ENCODE peak calls at places on chromosomes 6 and 20, in ten cellular contexts. C is IMR-90; E is omental fat pad; H is OCI-LY7; X is heart left ventricle; D is GM20000; A is HCT116; L is CD4-positive, alpha-beta T cell; O is coronary artery; W is BJ. R is an unnamed sample.

GRCh38 chr6:34580707-34581560 is 24.8 kb upstream of the SPDEF start:
- DNase-seq in C (peak; percentile 18), E (no peak), H (no peak), X (no peak), D (no peak), A (no peak), L (no peak), O (no peak), W (no peak), R (no peak)

GRCh38 chr20:58330692-58331091 is 21.2 kb downstream of the RAB22A start:
- DNase-seq in C (peak; percentile 28), E (no peak), H (no peak), X (peak; percentile 27), D (no peak), A (no peak), L (no peak), O (no peak), W (no peak), R (no peak)

GRCh38 chr6:167671977-167672687 is 154.6 kb upstream of the AFDN start:
- DNase-seq in C (no peak), E (no peak), H (no peak), X (no peak), D (no peak), A (no peak), L (no peak), O (no peak), W (no peak), R (no peak)

GRCh38 chr20:672975-673604 is 2.5 kb downstream of the SCRT2 start:
- DNase-seq in C (no peak), E (no peak), H (peak; percentile 13), X (no peak), D (no peak), A (no peak), L (no peak), O (no peak), W (no peak), R (no peak)

GRCh38 chr6:139370047-139370706 is 4.3 kb downstream of the CITED2 start:
- DNase-seq in C (peak; percentile 72), E (no peak), H (no peak), X (no peak), D (no peak), A (no peak), L (no peak), O (no peak), W (peak; percentile 69), R (no peak)

GRCh38 chr20:440636-441035 is 21.7 kb downstream of the TBC1D20 start:
- DNase-seq in C (peak; percentile 31), E (no peak), H (no peak), X (no peak), D (no peak), A (no peak), L (no peak), O (no peak), W (no peak), R (no peak)

GRCh38 chr20:58597021-58597940 is 53.8 kb upstream of the STX16 start:
- DNase-seq in C (no peak), E (no peak), H (no peak), X (peak; percentile 36), D (no peak), A (no peak), L (no peak), O (no peak), W (no peak), R (no peak)

GRCh38 chr20:60224914-60225313 is 266.7 kb downstream of the CDH26 start:
- DNase-seq in C (no peak), E (no peak), H (peak; percentile 41), X (no peak), D (no peak), A (no peak), L (no peak), O (no peak), W (no peak), R (no peak)

GRCh38 chr20:35007891-35008290 is 52.2 kb downstream of the MYH7B start:
- DNase-seq in C (no peak), E (no peak), H (no peak), X (no peak), D (no peak), A (no peak), L (no peak), O (peak; percentile 46), W (no peak), R (no peak)

GRCh38 chr6:150685860-150686259 is 86.2 kb downstream of the PLEKHG1 start:
- DNase-seq in C (peak; percentile 1), E (no peak), H (peak; percentile 80), X (peak; percentile 29), D (peak; percentile 54), A (peak; percentile 39), L (peak; percentile 17), O (no peak), W (no peak), R (peak; percentile 54)

GRCh38 chr6:144186817-144187625 is 36.7 kb downstream of the STX11 start:
- DNase-seq in C (no peak), E (no peak), H (no peak), X (no peak), D (no peak), A (no peak), L (no peak), O (no peak), W (no peak), R (no peak)

GRCh38 chr6:158835616-158836221 is 16.6 kb upstream of the EZR start:
- DNase-seq in C (peak; percentile 30), E (no peak), H (no peak), X (peak; percentile 50), D (no peak), A (no peak), L (no peak), O (no peak), W (no peak), R (no peak)

GRCh38 chr6:152957796-152958195 is 25.0 kb downstream of the FBXO5 start:
- DNase-seq in C (no peak), E (no peak), H (no peak), X (no peak), D (no peak), A (no peak), L (no peak), O (no peak), W (no peak), R (no peak)

GRCh38 chr6:152952866-152953509 is 29.9 kb downstream of the FBXO5 start:
- DNase-seq in C (peak; percentile 63), E (no peak), H (peak; percentile 46), X (no peak), D (peak; percentile 26), A (peak; percentile 32), L (no peak), O (no peak), W (no peak), R (peak; percentile 31)

GRCh38 chr6:152950240-152950639 is 32.6 kb downstream of the FBXO5 start:
- DNase-seq in C (no peak), E (no peak), H (no peak), X (no peak), D (no peak), A (no peak), L (no peak), O (no peak), W (no peak), R (no peak)

GRCh38 chr6:152952045-152952444 is 30.8 kb downstream of the FBXO5 start:
- DNase-seq in C (peak; percentile 62), E (no peak), H (no peak), X (no peak), D (no peak), A (no peak), L (no peak), O (no peak), W (no peak), R (no peak)

GRCh38 chr6:152954443-152954842 is 28.4 kb downstream of the FBXO5 start:
- DNase-seq in C (no peak), E (no peak), H (no peak), X (no peak), D (peak; percentile 23), A (no peak), L (no peak), O (no peak), W (no peak), R (no peak)
- TF ChIP-seq CTCF in C (no peak), E (no peak), H (peak; percentile 41), X (no peak), D (no peak), A (peak; percentile 33), L (no peak), O (no peak), W (no peak), R (peak; percentile 25)

DNA sequence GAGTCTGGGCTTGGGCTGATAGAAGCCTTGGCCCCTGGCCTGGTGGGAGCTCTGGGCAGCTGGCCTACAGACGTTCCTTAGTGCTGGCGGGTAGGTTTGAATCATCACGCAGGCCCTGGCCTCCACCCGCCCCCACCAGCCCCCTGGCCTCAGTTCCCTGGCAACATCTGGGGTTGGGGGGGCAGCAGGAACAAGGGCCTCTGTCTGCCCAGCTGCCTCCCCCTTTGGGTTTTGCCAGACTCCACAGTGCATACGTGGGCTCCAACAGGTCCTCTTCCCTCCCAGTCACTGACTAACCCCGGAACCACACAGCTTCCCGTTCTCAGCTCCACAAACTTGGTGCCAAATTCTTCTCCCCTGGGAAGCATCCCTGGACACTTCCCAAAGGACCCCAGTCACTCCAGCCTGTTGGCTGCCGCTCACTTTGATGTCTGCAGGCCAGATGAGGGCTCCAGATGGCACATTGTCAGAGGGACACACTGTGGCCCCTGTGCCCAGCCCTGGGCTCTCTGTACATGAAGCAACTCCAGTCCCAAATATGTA is 957 bp upstream of the VEGFA start:
- DNase-seq in C (peak; percentile 91), E (no peak), H (no peak), X (peak; percentile 57), D (no peak), A (no peak), L (no peak), O (no peak), W (no peak), R (no peak)
- TF ChIP-seq CTCF in C (no peak), E (no peak), H (no peak), X (no peak), D (no peak), A (no peak), L (no peak), O (no peak), W (no peak), R (no peak)

GRCh38 chr6:106089981-106090380 is 3.8 kb downstream of the PRDM1 start:
- DNase-seq in C (peak; percentile 57), E (no peak), H (peak; percentile 77), X (no peak), D (no peak), A (no peak), L (no peak), O (no peak), W (no peak), R (no peak)
- TF ChIP-seq CTCF in C (peak; percentile 35), E (no peak), H (peak; percentile 81), X (no peak), D (no peak), A (no peak), L (peak; percentile 27), O (no peak), W (peak; percentile 23), R (peak; percentile 26)

DNA sequence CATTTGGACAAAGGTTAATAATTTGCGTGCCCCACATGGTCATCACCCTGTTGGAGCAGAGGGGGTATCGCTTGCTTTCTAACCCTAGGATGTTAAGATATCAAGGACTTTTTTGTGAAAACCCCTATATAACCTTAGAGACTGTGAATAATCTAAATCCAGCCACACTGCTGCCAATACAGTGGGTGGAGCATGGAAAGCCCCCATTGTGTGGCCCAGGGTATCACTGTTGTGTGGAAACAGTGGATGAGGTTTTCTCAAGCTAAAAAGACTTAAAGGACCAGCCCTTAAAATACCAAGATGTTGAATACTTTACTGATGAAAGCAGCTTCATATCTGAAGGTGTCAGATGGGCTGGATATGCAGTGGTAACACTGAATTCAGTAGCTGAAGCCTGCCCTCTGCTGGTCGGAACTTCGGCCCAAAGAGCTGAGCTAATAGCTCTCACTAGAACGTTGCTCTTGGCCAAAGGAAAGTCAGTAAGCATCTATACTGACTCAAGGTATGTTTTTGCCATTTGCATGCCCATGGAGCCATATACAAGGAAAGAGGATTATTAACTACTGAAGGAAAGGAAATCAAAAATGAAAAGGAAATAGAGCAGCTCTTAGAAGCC is 695.2 kb downstream of the PHF3 start:
- DNase-seq in C (peak; percentile 77), E (peak; percentile 75), H (peak; percentile 50), X (peak; percentile 31), D (peak; percentile 13), A (no peak), L (no peak), O (no peak), W (no peak), R (no peak)
- TF ChIP-seq CTCF in C (peak; percentile 82), E (no peak), H (peak; percentile 85), X (peak; percentile 27), D (peak; percentile 76), A (peak; percentile 43), L (no peak), O (no peak), W (peak; percentile 34), R (peak; percentile 85)